ENCODE peak calls at places on chromosome 2, in seven cellular contexts. S is epithelial cell of proximal tubule, J is suprapubic skin, T is endothelial cell of umbilical vein, W is sigmoid colon, N is cardiac fibroblast, E is A549. V is an unnamed sample.

GRCh38 chr2:166278856-166279255 is 96.9 kb downstream of the SCN9A start:
- DNase-seq in S (no peak), J (no peak), T (no peak), W (no peak), N (no peak), E (no peak), V (no peak)

GRCh38 chr2:88452980-88453582 is 588 bp upstream of the FOXI3 start:
- DNase-seq in S (no peak), J (no peak), T (peak; percentile 31), W (no peak), N (peak; percentile 8), E (no peak), V (no peak)

GRCh38 chr2:150076281-150076680 is 411.2 kb downstream of the RND3 start:
- DNase-seq in S (peak; percentile 16), J (no peak), T (no peak), W (no peak), N (peak; percentile 41), E (peak; percentile 24), V (no peak)

GRCh38 chr2:80869858-80870438 is 565.4 kb upstream of the LRRTM1 start:
- DNase-seq in S (no peak), J (no peak), T (no peak), W (no peak), N (no peak), E (no peak), V (no peak)

GRCh38 chr2:238239552-238239871 is 326 bp downstream of the HES6 start:
- DNase-seq in S (no peak), J (peak; percentile 77), T (no peak), W (peak; percentile 70), N (no peak), E (no peak), V (no peak)

GRCh38 chr2:162243305-162243693 is at the start of gene FAP:
- DNase-seq in S (no peak), J (no peak), T (peak; percentile 12), W (no peak), N (peak; percentile 92), E (no peak), V (no peak)

GRCh38 chr2:192128655-192129054 is 66.1 kb downstream of the TMEFF2 start:
- DNase-seq in S (no peak), J (no peak), T (no peak), W (no peak), N (peak; percentile 15), E (no peak), V (no peak)

GRCh38 chr2:158905824-158906223 is 62.6 kb upstream of the TANC1 start:
- DNase-seq in S (no peak), J (no peak), T (no peak), W (no peak), N (peak; percentile 4), E (no peak), V (no peak)

GRCh38 chr2:37319754-37320609 is 4.7 kb downstream of the PRKD3 start:
- DNase-seq in S (no peak), J (no peak), T (no peak), W (no peak), N (no peak), E (no peak), V (no peak)

GRCh38 chr2:119528036-119528435 is 3.8 kb upstream of the SCTR start:
- DNase-seq in S (no peak), J (no peak), T (no peak), W (no peak), N (no peak), E (no peak), V (no peak)

GRCh38 chr2:174858745-174859144 is 94.5 kb upstream of the CHRNA1 start:
- DNase-seq in S (no peak), J (no peak), T (no peak), W (no peak), N (no peak), E (no peak), V (no peak)

DNA sequence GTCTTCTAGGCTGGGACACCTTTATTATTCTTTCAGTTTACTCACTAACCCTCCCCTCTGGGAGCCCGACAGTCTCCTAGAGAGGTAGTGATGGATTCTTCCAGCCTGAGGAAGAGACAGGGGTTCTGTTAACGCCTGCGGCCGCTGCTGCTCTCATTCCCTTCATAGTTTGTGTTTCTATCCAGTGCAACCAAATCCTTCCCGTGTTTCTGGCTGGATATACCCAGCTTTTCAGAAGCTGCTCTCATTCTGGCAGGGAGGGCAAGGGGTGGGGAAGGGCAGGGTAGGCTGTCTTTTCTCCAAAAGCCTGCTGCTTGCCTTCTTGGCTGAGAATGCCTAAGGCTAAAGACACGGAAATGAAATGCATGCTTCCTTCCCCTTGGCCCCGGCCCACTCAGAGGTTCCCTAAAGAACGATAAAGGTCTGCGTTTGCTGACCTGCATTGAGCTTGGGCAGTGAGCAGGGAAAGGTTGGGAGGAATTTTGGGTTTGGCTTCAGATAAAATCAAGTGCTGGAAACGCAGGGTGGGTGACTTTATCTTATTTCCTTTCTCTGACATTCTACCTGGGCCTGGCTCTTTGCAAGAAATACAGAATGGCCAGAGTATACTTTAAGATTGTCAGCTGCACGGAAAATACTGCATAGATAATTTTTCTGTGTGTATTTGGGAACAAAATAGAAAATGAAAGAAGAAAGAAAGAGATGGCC is 390.9 kb downstream of the NBAS start:
- DNase-seq in S (no peak), J (no peak), T (peak; percentile 66), W (no peak), N (peak; percentile 55), E (no peak), V (peak; percentile 18)
- H3K4me3 ChIP-seq in S (no peak overlapping the region), J (peak overlapping the region; percentile 4), T (peak overlapping the region; percentile 20), W (no peak overlapping the region), N (peak overlapping the region; percentile 41), E (no peak overlapping the region), V (no peak overlapping the region)

GRCh38 chr2:68770271-68771111 is 35.9 kb downstream of the ARHGAP25 start:
- DNase-seq in S (no peak), J (no peak), T (no peak), W (no peak), N (no peak), E (no peak), V (no peak)
- H3K4me3 ChIP-seq in S (no peak overlapping the region), J (no peak overlapping the region), T (no peak overlapping the region), W (no peak overlapping the region), N (no peak overlapping the region), E (no peak overlapping the region), V (no peak overlapping the region)

DNA sequence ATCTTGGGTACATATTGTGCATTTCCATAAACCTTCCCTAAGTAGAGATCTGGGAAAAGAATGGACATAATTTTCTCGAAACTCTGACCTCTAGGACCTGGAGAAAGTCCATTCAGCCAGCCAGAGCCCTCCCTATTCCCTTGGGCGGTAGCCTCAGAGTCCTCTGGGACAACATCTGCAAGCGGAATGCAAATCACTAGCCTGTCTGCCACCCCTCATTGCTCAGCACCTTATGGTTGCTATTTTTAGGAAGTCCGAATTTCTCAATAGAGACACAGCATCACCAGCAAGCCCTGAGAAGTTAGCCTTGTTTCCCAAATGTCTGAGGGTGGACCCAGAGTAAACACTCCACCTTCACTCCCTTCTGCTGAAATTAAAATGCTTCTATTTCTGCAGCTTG is 17.6 kb upstream of the CD28 start:
- DNase-seq in S (no peak), J (no peak), T (no peak), W (no peak), N (peak; percentile 85), E (no peak), V (no peak)
- H3K4me3 ChIP-seq in S (no peak overlapping the region), J (no peak overlapping the region), T (no peak overlapping the region), W (no peak overlapping the region), N (no peak overlapping the region), E (no peak overlapping the region), V (no peak overlapping the region)

GRCh38 chr2:196166876-196167275 is 4.5 kb downstream of the STK17B start:
- DNase-seq in S (no peak), J (no peak), T (peak; percentile 78), W (no peak), N (peak; percentile 61), E (no peak), V (no peak)
- H3K4me3 ChIP-seq in S (no peak overlapping the region), J (peak overlapping the region; percentile 96), T (peak overlapping the region; percentile 23), W (no peak overlapping the region), N (no peak overlapping the region), E (no peak overlapping the region), V (no peak overlapping the region)

GRCh38 chr2:84957771-84958134 is 13.2 kb upstream of the KCMF1 start:
- DNase-seq in S (no peak), J (no peak), T (no peak), W (no peak), N (no peak), E (no peak), V (no peak)
- H3K4me3 ChIP-seq in S (no peak overlapping the region), J (no peak overlapping the region), T (no peak overlapping the region), W (no peak overlapping the region), N (no peak overlapping the region), E (no peak overlapping the region), V (no peak overlapping the region)

DNA sequence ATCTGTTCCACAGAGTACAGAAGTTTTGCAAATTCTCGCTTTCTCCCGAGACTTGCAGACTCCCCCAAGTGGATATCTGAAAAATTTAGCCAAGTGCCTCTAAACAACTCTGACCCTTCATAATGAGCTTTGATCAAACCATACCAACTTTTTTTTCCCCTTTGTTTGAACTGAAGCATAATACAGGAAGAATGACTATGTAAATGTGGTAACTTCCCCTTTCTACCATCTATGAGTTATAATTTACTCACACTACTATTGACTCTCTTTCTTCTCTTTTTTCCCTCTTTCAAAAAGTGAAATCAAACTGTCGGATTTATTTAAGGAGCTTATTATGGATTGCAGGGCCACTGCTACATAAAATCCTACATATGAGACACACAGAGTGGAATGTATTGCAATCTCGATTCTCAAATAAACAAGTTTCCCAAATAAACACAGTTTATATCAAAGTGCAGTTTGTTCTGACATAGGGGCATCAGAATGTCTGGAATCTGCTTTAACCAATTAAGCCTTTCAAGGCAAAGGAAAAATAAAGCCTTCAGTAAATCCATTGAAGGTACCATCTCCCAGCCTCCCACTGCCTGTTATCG is 1.4 kb upstream of the ZNF804A start:
- DNase-seq in S (peak; percentile 19), J (no peak), T (peak; percentile 54), W (no peak), N (peak; percentile 23), E (no peak), V (no peak)
- H3K4me3 ChIP-seq in S (peak overlapping the region; percentile 50), J (peak overlapping the region; percentile 77), T (peak overlapping the region; percentile 75), W (peak overlapping the region; percentile 64), N (peak overlapping the region; percentile 62), E (peak overlapping the region; percentile 60), V (no peak overlapping the region)